ENCODE peak calls at places on chromosomes 5 and 9, in eight cellular contexts. One of them, this sample, is unnamed.

GRCh38 chr9:34659592-34660253 is 2.7 kb downstream of the CCL27 start:
- DNase-seq in HL-60: no peak
- DNase-seq in Panc1: no peak
- DNase-seq in HepG2: no peak
- DNase-seq in K562: no peak
- DNase-seq in HCT116: no peak
- DNase-seq in SK-N-SH: no peak
- DNase-seq in A549: no peak
- DNase-seq in this sample: no peak

GRCh38 chr9:109320338-109320733 is 523 bp downstream of the EPB41L4B start:
- DNase-seq in HL-60: no peak
- DNase-seq in Panc1: no peak
- DNase-seq in HepG2: no peak
- DNase-seq in K562: peak
- DNase-seq in HCT116: no peak
- DNase-seq in SK-N-SH: peak
- DNase-seq in A549: no peak
- DNase-seq in this sample: peak

GRCh38 chr9:28332648-28333047 is 759.4 kb upstream of the C9orf72 start:
- DNase-seq in HL-60: no peak
- DNase-seq in Panc1: no peak
- DNase-seq in HepG2: no peak
- DNase-seq in K562: no peak
- DNase-seq in HCT116: no peak
- DNase-seq in SK-N-SH: no peak
- DNase-seq in A549: no peak
- DNase-seq in this sample: no peak

GRCh38 chr9:82558855-82559615 is 503.9 kb downstream of the RASEF start:
- DNase-seq in HL-60: no peak
- DNase-seq in Panc1: no peak
- DNase-seq in HepG2: peak
- DNase-seq in K562: no peak
- DNase-seq in HCT116: no peak
- DNase-seq in SK-N-SH: no peak
- DNase-seq in A549: no peak
- DNase-seq in this sample: no peak

GRCh38 chr9:127568618-127568970 is 43.5 kb upstream of the STXBP1 start:
- DNase-seq in HL-60: no peak
- DNase-seq in Panc1: no peak
- DNase-seq in HepG2: no peak
- DNase-seq in K562: no peak
- DNase-seq in HCT116: no peak
- DNase-seq in SK-N-SH: no peak
- DNase-seq in A549: no peak
- DNase-seq in this sample: no peak

GRCh38 chr5:14452685-14453084 is 128.9 kb upstream of the OTULINL start:
- DNase-seq in HL-60: no peak
- DNase-seq in Panc1: no peak
- DNase-seq in HepG2: no peak
- DNase-seq in K562: no peak
- DNase-seq in HCT116: no peak
- DNase-seq in SK-N-SH: no peak
- DNase-seq in A549: no peak
- DNase-seq in this sample: no peak

GRCh38 chr5:159001247-159001646 is 98.5 kb downstream of the EBF1 start:
- DNase-seq in HL-60: no peak
- DNase-seq in Panc1: no peak
- DNase-seq in HepG2: no peak
- DNase-seq in K562: no peak
- DNase-seq in HCT116: no peak
- DNase-seq in SK-N-SH: no peak
- DNase-seq in A549: no peak
- DNase-seq in this sample: no peak

GRCh38 chr5:137287564-137287963 is 211.6 kb downstream of the SPOCK1 start:
- DNase-seq in HL-60: no peak
- DNase-seq in Panc1: no peak
- DNase-seq in HepG2: no peak
- DNase-seq in K562: no peak
- DNase-seq in HCT116: no peak
- DNase-seq in SK-N-SH: no peak
- DNase-seq in A549: no peak
- DNase-seq in this sample: no peak

GRCh38 chr5:54259090-54259489 is 51.3 kb downstream of the ARL15 start:
- DNase-seq in HL-60: no peak
- DNase-seq in Panc1: no peak
- DNase-seq in HepG2: no peak
- DNase-seq in K562: no peak
- DNase-seq in HCT116: no peak
- DNase-seq in SK-N-SH: no peak
- DNase-seq in A549: no peak
- DNase-seq in this sample: no peak

GRCh38 chr9:93577045-93577939 is 908 bp downstream of the PHF2 start:
- DNase-seq in HL-60: no peak
- DNase-seq in Panc1: no peak
- DNase-seq in HepG2: no peak
- DNase-seq in K562: peak
- DNase-seq in HCT116: no peak
- DNase-seq in SK-N-SH: peak
- DNase-seq in A549: no peak
- DNase-seq in this sample: peak

GRCh38 chr5:43569236-43569635 is 12.4 kb upstream of the PAIP1 start:
- DNase-seq in HL-60: no peak
- DNase-seq in Panc1: no peak
- DNase-seq in HepG2: no peak
- DNase-seq in K562: no peak
- DNase-seq in HCT116: no peak
- DNase-seq in SK-N-SH: no peak
- DNase-seq in A549: no peak
- DNase-seq in this sample: no peak

GRCh38 chr5:16926417-16926816 is 9.7 kb downstream of the MYO10 start:
- DNase-seq in HL-60: peak
- DNase-seq in Panc1: no peak
- DNase-seq in HepG2: no peak
- DNase-seq in K562: no peak
- DNase-seq in HCT116: no peak
- DNase-seq in SK-N-SH: no peak
- DNase-seq in A549: no peak
- DNase-seq in this sample: no peak

GRCh38 chr9:87681271-87682061 is 44.5 kb upstream of the CTSL start:
- DNase-seq in HL-60: no peak
- DNase-seq in Panc1: no peak
- DNase-seq in HepG2: no peak
- DNase-seq in K562: no peak
- DNase-seq in HCT116: no peak
- DNase-seq in SK-N-SH: no peak
- DNase-seq in A549: no peak
- DNase-seq in this sample: no peak

GRCh38 chr5:124902097-124902821 is 155.8 kb upstream of the ZNF608 start:
- DNase-seq in HL-60: no peak
- DNase-seq in Panc1: no peak
- DNase-seq in HepG2: no peak
- DNase-seq in K562: no peak
- DNase-seq in HCT116: no peak
- DNase-seq in SK-N-SH: no peak
- DNase-seq in A549: no peak
- DNase-seq in this sample: no peak

GRCh38 chr9:22158983-22159382 is 149.9 kb upstream of the CDKN2B start:
- DNase-seq in HL-60: peak
- DNase-seq in Panc1: no peak
- DNase-seq in HepG2: peak
- DNase-seq in K562: no peak
- DNase-seq in HCT116: peak
- DNase-seq in SK-N-SH: no peak
- DNase-seq in A549: peak
- DNase-seq in this sample: no peak

GRCh38 chr5:56622146-56622545 is 193.2 kb upstream of the MAP3K1 start:
- DNase-seq in HL-60: no peak
- DNase-seq in Panc1: no peak
- DNase-seq in HepG2: no peak
- DNase-seq in K562: no peak
- DNase-seq in HCT116: no peak
- DNase-seq in SK-N-SH: no peak
- DNase-seq in A549: no peak
- DNase-seq in this sample: no peak

GRCh38 chr9:131099088-131099611 is 2.8 kb downstream of the AIF1L start:
- DNase-seq in HL-60: no peak
- DNase-seq in Panc1: no peak
- DNase-seq in HepG2: no peak
- DNase-seq in K562: peak
- DNase-seq in HCT116: no peak
- DNase-seq in SK-N-SH: no peak
- DNase-seq in A549: no peak
- DNase-seq in this sample: no peak

GRCh38 chr9:17862081-17862480 is 283.2 kb downstream of the SH3GL2 start:
- DNase-seq in HL-60: no peak
- DNase-seq in Panc1: no peak
- DNase-seq in HepG2: no peak
- DNase-seq in K562: no peak
- DNase-seq in HCT116: no peak
- DNase-seq in SK-N-SH: no peak
- DNase-seq in A549: no peak
- DNase-seq in this sample: no peak

GRCh38 chr5:74316064-74316586 is 324.4 kb downstream of the ENC1 start:
- DNase-seq in HL-60: no peak
- DNase-seq in Panc1: peak
- DNase-seq in HepG2: peak
- DNase-seq in K562: no peak
- DNase-seq in HCT116: no peak
- DNase-seq in SK-N-SH: peak
- DNase-seq in A549: peak
- DNase-seq in this sample: no peak

GRCh38 chr5:5881294-5881693 is 458.8 kb downstream of the ICE1 start:
- DNase-seq in HL-60: no peak
- DNase-seq in Panc1: no peak
- DNase-seq in HepG2: no peak
- DNase-seq in K562: no peak
- DNase-seq in HCT116: no peak
- DNase-seq in SK-N-SH: no peak
- DNase-seq in A549: no peak
- DNase-seq in this sample: peak

GRCh38 chr9:114606597-114607207 is 4.4 kb upstream of the TMEM268 start:
- DNase-seq in HL-60: peak
- DNase-seq in Panc1: no peak
- DNase-seq in HepG2: no peak
- DNase-seq in K562: no peak
- DNase-seq in HCT116: no peak
- DNase-seq in SK-N-SH: no peak
- DNase-seq in A549: no peak
- DNase-seq in this sample: no peak

DNA sequence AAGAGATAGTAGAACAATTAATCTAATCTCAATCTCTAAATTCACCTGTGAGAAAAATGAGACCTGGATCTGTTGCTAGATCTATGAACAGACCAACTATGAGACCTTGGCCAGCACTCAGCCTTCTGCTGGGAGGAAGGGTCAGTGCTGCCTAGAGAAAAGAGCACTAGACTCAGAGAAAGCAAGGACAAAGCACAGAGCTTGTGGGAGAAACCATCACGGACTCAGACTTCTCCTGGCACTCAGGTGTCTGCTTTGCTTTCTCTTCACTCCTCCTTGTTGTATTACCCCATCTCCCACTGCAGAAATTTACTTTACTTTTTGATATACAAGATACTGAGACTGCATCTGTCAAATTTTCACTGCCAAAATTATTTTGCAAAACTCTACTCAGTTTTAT is 890.0 kb upstream of the NUDT12 start:
- DNase-seq in HL-60: no peak
- DNase-seq in Panc1: no peak
- DNase-seq in HepG2: no peak
- DNase-seq in K562: no peak
- DNase-seq in HCT116: no peak
- DNase-seq in SK-N-SH: no peak
- DNase-seq in A549: no peak
- DNase-seq in this sample: no peak
- TF ChIP-seq REST in HL-60: no peak
- TF ChIP-seq REST in Panc1: no peak
- TF ChIP-seq REST in HepG2: no peak
- TF ChIP-seq REST in K562: no peak
- TF ChIP-seq REST in HCT116: no peak
- TF ChIP-seq REST in SK-N-SH: no peak
- TF ChIP-seq REST in A549: no peak
- TF ChIP-seq REST in this sample: no peak

DNA sequence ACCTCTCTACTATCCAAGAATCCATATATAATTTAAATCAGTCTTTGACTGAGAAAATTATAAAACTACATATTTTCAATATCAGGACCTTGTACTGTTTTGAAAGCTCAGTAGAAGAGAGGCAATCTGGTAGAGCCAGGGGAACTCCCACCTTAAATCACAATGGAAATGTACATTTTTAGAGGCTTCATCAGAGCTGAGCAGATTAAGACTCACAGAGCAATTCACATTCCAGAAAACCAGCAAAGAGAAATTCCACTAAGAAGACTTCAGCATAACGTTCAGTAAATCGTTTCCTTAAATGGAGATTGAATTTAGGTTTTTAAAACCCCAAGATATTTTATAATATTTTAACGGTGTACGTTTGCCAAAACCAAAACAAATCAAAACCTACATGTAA is 227.8 kb upstream of the TRPM3 start:
- DNase-seq in HL-60: no peak
- DNase-seq in Panc1: no peak
- DNase-seq in HepG2: no peak
- DNase-seq in K562: no peak
- DNase-seq in HCT116: no peak
- DNase-seq in SK-N-SH: no peak
- DNase-seq in A549: no peak
- DNase-seq in this sample: no peak
- TF ChIP-seq REST in HL-60: no peak
- TF ChIP-seq REST in Panc1: no peak
- TF ChIP-seq REST in HepG2: no peak
- TF ChIP-seq REST in K562: no peak
- TF ChIP-seq REST in HCT116: no peak
- TF ChIP-seq REST in SK-N-SH: no peak
- TF ChIP-seq REST in A549: no peak
- TF ChIP-seq REST in this sample: no peak

GRCh38 chr5:138819065-138819464 is 56.1 kb downstream of the LRRTM2 start:
- DNase-seq in HL-60: no peak
- DNase-seq in Panc1: no peak
- DNase-seq in HepG2: no peak
- DNase-seq in K562: no peak
- DNase-seq in HCT116: no peak
- DNase-seq in SK-N-SH: no peak
- DNase-seq in A549: no peak
- DNase-seq in this sample: peak
- TF ChIP-seq REST in HL-60: no peak
- TF ChIP-seq REST in Panc1: no peak
- TF ChIP-seq REST in HepG2: no peak
- TF ChIP-seq REST in K562: no peak
- TF ChIP-seq REST in HCT116: no peak
- TF ChIP-seq REST in SK-N-SH: no peak
- TF ChIP-seq REST in A549: no peak
- TF ChIP-seq REST in this sample: no peak

DNA sequence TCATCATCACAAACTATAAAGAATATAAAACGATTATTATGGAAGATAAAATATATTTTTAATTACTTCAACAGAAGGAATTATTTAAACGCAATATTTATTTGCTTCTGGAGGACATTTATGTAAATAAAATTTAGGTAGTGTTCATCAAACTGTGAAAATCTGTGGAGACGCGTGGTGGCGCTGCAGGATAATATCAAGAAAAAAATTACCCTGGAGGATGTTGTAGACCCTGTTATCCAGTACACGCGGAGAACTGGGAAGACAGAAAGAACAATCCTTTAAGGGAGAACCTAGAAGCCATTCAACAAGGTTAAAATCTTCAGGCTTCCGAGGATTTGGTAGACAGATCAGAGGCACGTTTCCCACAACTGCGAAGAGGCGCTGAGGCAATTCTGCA is at the start of gene PCDHB12:
- DNase-seq in HL-60: no peak
- DNase-seq in Panc1: no peak
- DNase-seq in HepG2: peak
- DNase-seq in K562: no peak
- DNase-seq in HCT116: no peak
- DNase-seq in SK-N-SH: peak
- DNase-seq in A549: peak
- DNase-seq in this sample: peak
- TF ChIP-seq REST in HL-60: no peak
- TF ChIP-seq REST in Panc1: no peak
- TF ChIP-seq REST in HepG2: no peak
- TF ChIP-seq REST in K562: no peak
- TF ChIP-seq REST in HCT116: no peak
- TF ChIP-seq REST in SK-N-SH: no peak
- TF ChIP-seq REST in A549: no peak
- TF ChIP-seq REST in this sample: no peak